ENCODE peak calls at places on chromosomes 12 and 14, in six cellular contexts. B is ovary, V is transverse colon, T is A549, A is GM12892, R is esophagus squamous epithelium. N is an unnamed sample.

GRCh38 chr12:32312049-32312670 is 87.2 kb upstream of the FGD4 start:
- DNase-seq in R (no peak), A (no peak), V (no peak), B (no peak), T (peak; percentile 80), N (peak; percentile 57)

GRCh38 chr14:60805881-60806569 is 71.5 kb downstream of the MNAT1 start:
- DNase-seq in R (no peak), T (no peak), A (no peak), V (no peak), B (no peak), N (no peak)

GRCh38 chr12:68497702-68498101 is 113.0 kb upstream of the RAP1B start:
- DNase-seq in T (peak; percentile 7), V (no peak), A (no peak), B (no peak), R (no peak), N (no peak)

GRCh38 chr12:43338848-43339526 is 213.0 kb downstream of the ADAMTS20 start:
- DNase-seq in A (no peak), T (peak; percentile 24), R (no peak), V (no peak), B (no peak), N (peak; percentile 10)

GRCh38 chr14:63857467-63858030 is 4.7 kb downstream of the SYNE2 start:
- DNase-seq in B (no peak), V (no peak), T (no peak), R (no peak), A (no peak), N (no peak)

GRCh38 chr12:64273527-64274403 is 51.7 kb upstream of the KICS2 start:
- DNase-seq in T (peak; percentile 51), R (no peak), B (no peak), V (peak; percentile 8), A (no peak), N (peak; percentile 46)

GRCh38 chr12:89059721-89060120 is 292.6 kb downstream of the DUSP6 start:
- DNase-seq in T (no peak), B (no peak), R (no peak), V (no peak), A (no peak), N (no peak)

GRCh38 chr14:76775695-76776305 is 14.5 kb downstream of the VASH1 start:
- DNase-seq in R (no peak), A (no peak), B (peak; percentile 42), V (no peak), T (no peak), N (no peak)

GRCh38 chr12:25187781-25188180 is 7.2 kb downstream of the DNAI7 start:
- DNase-seq in V (no peak), T (no peak), A (no peak), R (no peak), B (no peak), N (no peak)

GRCh38 chr12:75390156-75390898 is 562 bp upstream of the GLIPR1L2 start:
- DNase-seq in V (no peak), B (no peak), T (no peak), A (no peak), R (no peak), N (no peak)

GRCh38 chr12:41917827-41918445 is 226.7 kb downstream of the GXYLT1 start:
- DNase-seq in T (no peak), B (no peak), V (no peak), A (no peak), R (no peak), N (no peak)

GRCh38 chr14:92670967-92671366 is 77.5 kb downstream of the LGMN start:
- DNase-seq in V (no peak), B (no peak), A (no peak), T (no peak), R (no peak), N (no peak)

GRCh38 chr12:131783915-131784541 is 44.2 kb upstream of the MMP17 start:
- DNase-seq in A (no peak), R (no peak), T (peak; percentile 75), V (no peak), B (no peak), N (peak; percentile 27)

GRCh38 chr14:89351364-89351957 is 65.6 kb downstream of the FOXN3 start:
- DNase-seq in T (peak; percentile 29), B (peak; percentile 82), R (no peak), V (peak; percentile 35), A (peak; percentile 41), N (no peak)

GRCh38 chr14:93648440-93649168 is 139.7 kb downstream of the PRIMA1 start:
- DNase-seq in R (no peak), B (no peak), T (peak; percentile 28), A (no peak), V (no peak), N (peak; percentile 17)

GRCh38 chr14:72600551-72601330 is 293.2 kb downstream of the DPF3 start:
- DNase-seq in A (no peak), T (no peak), R (no peak), V (no peak), B (no peak), N (no peak)

GRCh38 chr14:100304825-100305445 is 1.3 kb downstream of the SLC25A29 start:
- DNase-seq in T (peak; percentile 35), V (peak; percentile 64), B (peak; percentile 83), R (no peak), A (no peak), N (peak; percentile 54)

GRCh38 chr12:76037130-76038105 is 5.8 kb upstream of the PHLDA1 start:
- DNase-seq in R (no peak), A (no peak), V (no peak), B (no peak), T (peak; percentile 88), N (peak; percentile 85)

GRCh38 chr12:56528836-56529235 is 7.2 kb downstream of the RBMS2 start:
- DNase-seq in T (no peak), V (no peak), A (no peak), R (no peak), B (no peak), N (no peak)

GRCh38 chr12:113261847-113262470 is 40.7 kb downstream of the TPCN1 start:
- DNase-seq in T (no peak), V (no peak), R (no peak), B (no peak), A (no peak), N (peak; percentile 43)

GRCh38 chr12:111904438-111904837 is 62.4 kb downstream of the MAPKAPK5 start:
- DNase-seq in A (no peak), T (no peak), B (no peak), V (no peak), R (no peak), N (peak; percentile 54)

GRCh38 chr12:125178222-125178621 is 113.0 kb downstream of the AACS start:
- DNase-seq in T (no peak), R (no peak), V (no peak), A (no peak), B (no peak), N (no peak)

GRCh38 chr12:39990122-39991101 is 115.5 kb downstream of the SLC2A13 start:
- DNase-seq in V (peak; percentile 66), T (peak; percentile 53), B (peak; percentile 42), A (no peak), R (no peak), N (peak; percentile 43)

GRCh38 chr12:103441437-103442186 is 54.2 kb downstream of the C12orf42 start:
- DNase-seq in B (no peak), T (no peak), A (peak; percentile 31), R (no peak), V (peak; percentile 25), N (no peak)

GRCh38 chr14:81765654-81766275 is 232.1 kb upstream of the SEL1L start:
- DNase-seq in R (no peak), B (no peak), V (no peak), A (no peak), T (no peak), N (no peak)

GRCh38 chr12:6215932-6216494 is 15.8 kb downstream of the CD9 start:
- DNase-seq in R (no peak), A (no peak), B (peak; percentile 51), V (peak; percentile 88), T (peak; percentile 96), N (no peak)
- TF ChIP-seq POLR2A in R (no peak), A (no peak), B (no peak), V (peak; percentile 31), T (no peak), N (no peak)

GRCh38 chr12:54419088-54419887 is at the start of gene ITGA5:
- DNase-seq in B (peak; percentile 87), V (peak; percentile 73), R (no peak), A (no peak), T (peak; percentile 53), N (peak; percentile 25)
- TF ChIP-seq POLR2A in B (peak; percentile 82), V (peak; percentile 74), R (peak; percentile 94), A (no peak), T (peak; percentile 68), N (peak; percentile 36)

GRCh38 chr14:105304565-105304964 is 3.8 kb upstream of the BRF1 start:
- DNase-seq in R (no peak), A (no peak), T (no peak), B (no peak), V (no peak), N (no peak)

GRCh38 chr14:105299654-105300541 is 903 bp downstream of the BRF1 start:
- DNase-seq in A (no peak), V (peak; percentile 48), B (no peak), T (no peak), R (no peak), N (peak; percentile 77)

GRCh38 chr14:105303949-105304348 is 3.1 kb upstream of the BRF1 start:
- DNase-seq in B (no peak), R (no peak), A (no peak), T (no peak), V (peak; percentile 24), N (peak; percentile 19)

GRCh38 chr14:105301103-105301914 is 508 bp upstream of the BRF1 start:
- DNase-seq in A (peak; percentile 97), T (peak; percentile 97), B (peak; percentile 100), V (peak; percentile 100), R (peak; percentile 76), N (peak; percentile 95)

GRCh38 chr14:105300542-105301102 is at the start of gene BRF1:
- DNase-seq in R (peak; percentile 70), T (peak; percentile 97), A (peak; percentile 92), B (peak; percentile 96), V (peak; percentile 97), N (peak; percentile 95)
- TF ChIP-seq POLR2A in R (peak; percentile 67), T (no peak), A (peak; percentile 60), B (no peak), V (no peak), N (peak; percentile 63)

DNA sequence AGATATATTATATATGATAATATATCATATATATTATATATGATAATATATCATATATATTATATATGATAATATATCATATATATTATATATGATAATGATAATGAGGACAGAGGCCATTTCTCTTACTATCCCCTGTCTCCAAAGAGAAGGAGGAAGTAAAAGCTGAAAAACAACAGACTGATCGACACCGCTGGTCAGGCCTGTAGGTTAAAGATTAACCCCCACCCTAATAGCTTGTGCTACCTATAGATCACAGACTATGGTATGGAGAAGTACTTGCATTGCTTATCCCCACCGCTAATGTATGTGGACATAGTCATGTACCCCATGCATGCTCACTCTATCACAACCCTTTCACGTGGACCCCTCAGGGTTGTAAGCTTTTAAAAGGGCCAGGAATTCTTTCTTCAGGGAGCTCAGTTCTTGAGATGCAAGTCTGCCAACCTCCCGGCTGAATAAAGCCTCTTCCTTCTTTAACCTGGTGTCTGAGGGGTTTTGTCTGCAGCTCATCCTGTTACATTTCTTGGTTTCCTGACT is 786.1 kb upstream of the TMEM132C start:
- DNase-seq in V (no peak), A (no peak), B (no peak), R (no peak), T (no peak), N (no peak)
- TF ChIP-seq POLR2A in V (no peak), A (no peak), B (no peak), R (no peak), T (no peak), N (no peak)

N was measured in erythroblast.